ENCODE peak calls at places on chromosomes 3 and 15, in six cellular contexts. Y is A673, P is iPS DF 6.9, L is HepG2, X is Peyer's patch, I is transverse colon. N is an unnamed sample.

GRCh38 chr3:45321607-45322391 is 66.6 kb upstream of the LARS2 start:
- DNase-seq in X (no peak), L (no peak), I (no peak), Y (no peak), P (no peak), N (no peak)

GRCh38 chr15:92393994-92394326 is 279 bp downstream of the ST8SIA2 start:
- DNase-seq in X (no peak), Y (no peak), P (no peak), L (no peak), I (no peak), N (no peak)

GRCh38 chr15:67578020-67578600 is 35.6 kb downstream of the MAP2K5 start:
- DNase-seq in L (no peak), P (no peak), Y (no peak), I (no peak), X (no peak), N (no peak)

GRCh38 chr3:23648326-23648964 is 157.3 kb upstream of the UBE2E1 start:
- DNase-seq in I (no peak), P (no peak), Y (no peak), L (no peak), X (no peak), N (no peak)

GRCh38 chr3:187265461-187265955 is 26.0 kb downstream of the MASP1 start:
- DNase-seq in I (no peak), P (no peak), L (no peak), Y (no peak), X (no peak), N (no peak)

GRCh38 chr3:114274929-114275328 is 18.9 kb upstream of the TIGIT start:
- DNase-seq in L (no peak), Y (no peak), X (no peak), P (no peak), I (no peak), N (no peak)

GRCh38 chr15:38688761-38689160 is 124.1 kb upstream of the RASGRP1 start:
- DNase-seq in X (peak; percentile 47), I (no peak), L (no peak), Y (no peak), P (no peak), N (no peak)

GRCh38 chr15:69067296-69067695 is 52.8 kb downstream of the NOX5 start:
- DNase-seq in Y (peak; percentile 64), L (no peak), I (no peak), X (no peak), P (no peak), N (no peak)

GRCh38 chr3:27565201-27565827 is 81.1 kb upstream of the SLC4A7 start:
- DNase-seq in X (no peak), I (no peak), L (no peak), Y (no peak), P (no peak), N (no peak)

DNA sequence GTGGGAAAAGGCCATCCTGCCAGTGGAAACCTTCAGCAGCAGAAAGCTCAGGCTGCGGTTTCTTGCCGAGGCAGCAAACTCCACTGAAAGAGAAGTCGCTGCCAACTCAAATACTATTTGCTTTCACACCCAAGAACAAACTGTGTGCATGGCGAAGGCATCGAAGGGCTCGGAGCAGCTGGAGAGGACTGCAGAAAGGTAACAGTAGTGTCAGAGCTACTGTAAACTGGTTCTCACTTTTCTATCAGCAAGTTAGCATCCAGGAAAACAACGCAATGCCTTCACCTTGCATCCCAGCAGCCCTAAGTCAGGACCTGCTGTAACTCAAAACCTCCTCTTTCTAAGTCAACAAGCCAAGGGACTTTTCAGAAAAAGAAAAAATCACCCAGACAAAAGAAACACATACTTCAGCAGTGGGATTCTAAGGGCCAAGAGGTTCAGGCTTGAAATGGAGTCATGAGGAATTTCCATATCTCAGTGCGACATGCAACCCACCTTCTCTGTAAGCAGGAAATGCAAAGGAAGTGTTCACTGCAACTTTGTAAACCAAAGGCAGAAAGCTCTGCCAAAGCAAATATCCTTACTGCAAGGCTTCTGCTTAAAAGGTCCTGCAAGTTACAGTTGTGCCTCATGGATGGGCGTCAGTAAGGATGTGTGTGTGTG is 193.5 kb downstream of the FOXP1 start:
- DNase-seq in X (peak; percentile 51), L (peak; percentile 39), I (peak; percentile 67), Y (no peak), P (peak; percentile 37), N (peak; percentile 53)
- H3K4me3 ChIP-seq in X (no peak overlapping the region), L (no peak overlapping the region), I (no peak overlapping the region), Y (no peak overlapping the region), P (peak overlapping the region; percentile 12), N (no peak overlapping the region)

GRCh38 chr3:195001961-195002861 is 268.7 kb downstream of the XXYLT1 start:
- DNase-seq in I (peak; percentile 78), Y (peak; percentile 89), X (peak; percentile 55), P (no peak), L (peak; percentile 65), N (peak; percentile 63)
- H3K27me3 ChIP-seq in I (peaks cover 7% of the 10 kb centered on the region), Y (no peaks in the 10 kb centered on the region), X (no peaks in the 10 kb centered on the region), P (no peaks in the 10 kb centered on the region), L (peaks cover 53% of the 10 kb centered on the region), N (no peaks in the 10 kb centered on the region)

GRCh38 chr3:105865867-105866350 is 2.9 kb downstream of the CBLB start:
- DNase-seq in P (no peak), X (no peak), I (no peak), L (no peak), Y (no peak), N (no peak)
- H3K4me3 ChIP-seq in P (no peak overlapping the region), X (peak overlapping the region; percentile 5), I (no peak overlapping the region), L (peak overlapping the region; percentile 94), Y (peak overlapping the region; percentile 1), N (peak overlapping the region; percentile 4)

GRCh38 chr15:36271048-36271447 is 308.4 kb upstream of the CDIN1 start:
- DNase-seq in X (no peak), I (no peak), L (no peak), Y (peak; percentile 61), P (no peak), N (no peak)
- H3K27me3 ChIP-seq in X (no peaks in the 10 kb centered on the region), I (no peaks in the 10 kb centered on the region), L (no peaks in the 10 kb centered on the region), Y (peaks cover 81% of the 10 kb centered on the region), P (no peaks in the 10 kb centered on the region), N (no peaks in the 10 kb centered on the region)

DNA sequence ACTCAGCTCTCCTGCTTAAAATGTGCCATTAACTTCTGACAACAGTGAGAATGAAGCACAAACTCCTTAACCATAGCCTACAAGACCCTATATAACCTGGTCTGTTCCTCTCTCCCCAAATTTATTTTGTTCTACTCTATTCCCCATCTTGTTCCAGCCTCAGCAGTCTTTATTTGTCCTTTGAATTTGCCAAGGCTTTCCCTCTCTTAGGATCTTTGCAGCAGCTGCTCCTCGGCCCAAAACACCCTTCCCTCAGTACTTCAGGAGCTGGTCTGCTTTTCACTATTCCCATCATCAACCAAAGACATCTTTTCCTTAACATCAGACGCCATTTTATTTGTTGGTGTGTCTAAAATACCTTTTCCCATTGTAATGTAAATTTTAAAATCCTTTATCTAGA is 10.2 kb downstream of the PRICKLE2 start:
- DNase-seq in X (no peak), P (no peak), I (no peak), L (no peak), Y (no peak), N (no peak)
- H3K4me3 ChIP-seq in X (no peak overlapping the region), P (no peak overlapping the region), I (no peak overlapping the region), L (no peak overlapping the region), Y (no peak overlapping the region), N (no peak overlapping the region)

GRCh38 chr15:94834494-94834893 is 603.1 kb downstream of the MCTP2 start:
- DNase-seq in P (no peak), I (no peak), X (no peak), L (no peak), Y (no peak), N (no peak)

GRCh38 chr15:94834000-94834399 is 602.6 kb downstream of the MCTP2 start:
- DNase-seq in Y (no peak), P (no peak), X (no peak), I (no peak), L (no peak), N (no peak)

GRCh38 chr15:94829887-94830884 is 598.8 kb downstream of the MCTP2 start:
- DNase-seq in X (no peak), L (no peak), I (no peak), Y (no peak), P (no peak), N (no peak)
- H3K27me3 ChIP-seq in X (no peaks in the 10 kb centered on the region), L (no peaks in the 10 kb centered on the region), I (no peaks in the 10 kb centered on the region), Y (no peaks in the 10 kb centered on the region), P (no peaks in the 10 kb centered on the region), N (no peaks in the 10 kb centered on the region)